ENCODE peak calls at places on chromosomes 4 and X, in eight cellular contexts. I is PC-9, T is pancreas, V is heart right ventricle, Q is cardiac muscle cell, S is fibroblast of lung, M is MM.1S, K is ascending aorta. R is an unnamed sample.

GRCh38 chrX:85203461-85203970 is 40.1 kb downstream of the SATL1 start:
- DNase-seq in T (peak; percentile 36), Q (no peak), V (no peak), M (no peak), S (no peak), I (no peak), K (no peak), R (no peak)

GRCh38 chrX:152989292-152989658 is 4.6 kb downstream of the PNMA5 start:
- DNase-seq in I (no peak), K (no peak), M (no peak), Q (peak; percentile 38), V (no peak), S (no peak), T (no peak), R (no peak)

GRCh38 chr4:140673729-140674128 is 82.5 kb downstream of the TBC1D9 start:
- DNase-seq in T (no peak), I (no peak), S (peak; percentile 50), M (no peak), V (no peak), Q (no peak), K (no peak), R (no peak)

GRCh38 chr4:98289375-98289774 is 28.2 kb downstream of the RAP1GDS1 start:
- DNase-seq in Q (peak; percentile 17), T (no peak), I (no peak), K (no peak), M (peak; percentile 40), S (peak; percentile 38), V (no peak), R (no peak)

GRCh38 chr4:43778187-43778915 is 670.3 kb downstream of the KCTD8 start:
- DNase-seq in S (no peak), Q (no peak), V (no peak), T (no peak), M (no peak), I (no peak), K (no peak), R (no peak)

GRCh38 chr4:61716437-61716836 is 516.3 kb downstream of the ADGRL3 start:
- DNase-seq in V (no peak), Q (no peak), K (no peak), T (no peak), S (no peak), M (no peak), I (no peak), R (no peak)

GRCh38 chrX:27966955-27967354 is 14.3 kb downstream of the DCAF8L1 start:
- DNase-seq in M (no peak), V (no peak), S (peak; percentile 87), K (no peak), T (no peak), I (no peak), Q (peak; percentile 77), R (peak; percentile 64)

GRCh38 chr4:128357286-128357685 is 69.7 kb upstream of the PGRMC2 start:
- DNase-seq in V (no peak), M (no peak), T (no peak), K (no peak), I (no peak), S (no peak), Q (no peak), R (no peak)

GRCh38 chrX:96704661-96705060 is 20.0 kb downstream of the DIAPH2 start:
- DNase-seq in I (no peak), K (no peak), Q (no peak), T (no peak), S (no peak), M (no peak), V (no peak), R (no peak)

GRCh38 chr4:100509386-100509785 is 8.4 kb downstream of the EMCN start:
- DNase-seq in T (no peak), M (no peak), V (no peak), Q (no peak), K (no peak), I (no peak), S (no peak), R (no peak)
- H3K27ac ChIP-seq in T (no peak overlapping the region), M (no peak overlapping the region), V (no peak overlapping the region), Q (no peak overlapping the region), K (no peak overlapping the region), I (no peak overlapping the region), S (no peak overlapping the region), R (no peak overlapping the region)

DNA sequence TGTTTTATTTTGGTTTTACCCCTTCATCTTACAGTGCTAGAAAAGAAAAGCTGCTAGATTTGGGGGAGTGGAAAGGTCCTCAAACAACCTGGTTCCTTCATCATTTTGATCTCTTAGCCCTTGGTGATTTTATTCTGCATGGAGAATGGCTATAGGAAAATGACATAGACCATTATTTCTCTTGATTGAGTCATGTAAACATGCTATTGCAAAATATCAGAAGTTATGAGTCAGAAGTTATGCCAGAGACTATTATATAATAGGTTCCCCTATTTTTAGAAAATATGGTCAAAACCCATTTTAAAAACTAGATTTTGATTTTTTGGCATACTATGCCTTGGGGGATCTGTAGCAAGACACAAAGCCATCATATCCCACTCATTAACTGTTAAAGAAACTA is 83.7 kb upstream of the FAM9C start:
- DNase-seq in T (no peak), I (no peak), S (peak; percentile 60), V (no peak), M (no peak), K (no peak), Q (peak; percentile 36), R (no peak)
- H3K4me1 ChIP-seq in T (peaks cover 8% of the 10 kb centered on the region), I (peaks cover 8% of the 10 kb centered on the region), S (no peaks in the 10 kb centered on the region), V (peaks cover 38% of the 10 kb centered on the region), M (peaks cover 23% of the 10 kb centered on the region), K (peaks cover 5% of the 10 kb centered on the region), Q (no peaks in the 10 kb centered on the region), R (no peaks in the 10 kb centered on the region)

DNA sequence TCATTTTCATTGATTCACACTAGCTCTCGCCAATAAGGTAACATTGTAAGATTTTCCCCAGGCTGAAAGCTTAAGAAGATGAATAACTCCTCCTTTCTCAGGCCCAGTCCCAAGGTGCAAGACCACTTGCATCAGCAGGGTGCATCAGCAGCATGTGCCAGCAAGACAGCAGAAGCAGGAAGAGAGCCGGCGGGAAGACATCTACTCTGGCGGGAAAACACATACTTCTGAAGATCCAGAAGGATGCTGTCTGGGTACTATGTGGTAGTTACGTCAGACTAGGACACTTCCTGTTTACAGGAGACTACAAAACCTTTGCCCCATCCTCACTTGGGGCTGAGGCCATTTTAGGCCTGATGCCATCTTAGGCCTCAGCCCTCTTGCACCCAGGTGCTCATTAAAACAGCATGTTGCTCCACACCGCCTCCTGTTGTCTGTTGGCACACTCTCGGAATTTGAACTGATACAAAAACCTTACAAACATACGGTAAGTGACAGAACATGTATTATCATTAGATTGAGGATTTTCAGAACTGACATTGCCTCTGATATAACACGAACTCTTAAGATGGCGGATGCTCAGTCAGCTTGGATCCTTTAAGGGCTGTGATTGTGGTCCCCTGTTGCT is 886.5 kb upstream of the EPHA5 start:
- DNase-seq in Q (no peak), S (no peak), V (no peak), K (no peak), T (no peak), M (no peak), I (no peak), R (no peak)
- TF ChIP-seq CTCF in Q (no peak), S (no peak), V (no peak), K (no peak), T (no peak), M (no peak), I (no peak), R (no peak)

DNA sequence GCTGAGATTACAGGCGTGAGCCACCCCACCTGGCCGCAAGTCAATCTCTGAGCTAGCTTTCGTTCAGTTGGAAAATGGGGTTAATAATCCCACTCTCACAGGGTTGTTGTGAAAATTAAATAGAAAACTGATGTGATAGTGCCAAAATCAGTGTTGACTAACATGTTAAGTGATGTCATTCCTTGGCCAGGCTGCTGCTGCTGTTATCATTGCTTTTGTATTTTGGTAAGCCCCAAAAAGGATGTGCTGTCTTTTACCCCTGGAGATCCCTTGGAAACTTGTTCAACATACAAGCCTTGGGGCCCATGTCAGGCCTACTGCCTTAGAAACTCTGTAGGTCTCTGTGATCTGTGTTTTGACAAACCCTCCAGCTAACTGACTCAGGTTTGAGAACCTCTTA is 106.3 kb downstream of the AFF1 start:
- DNase-seq in S (no peak), Q (peak; percentile 76), I (no peak), V (no peak), K (no peak), M (no peak), T (no peak), R (no peak)
- H3K27ac ChIP-seq in S (no peak overlapping the region), Q (no peak overlapping the region), I (no peak overlapping the region), V (no peak overlapping the region), K (peak overlapping the region; percentile 82), M (no peak overlapping the region), T (no peak overlapping the region), R (no peak overlapping the region)

DNA sequence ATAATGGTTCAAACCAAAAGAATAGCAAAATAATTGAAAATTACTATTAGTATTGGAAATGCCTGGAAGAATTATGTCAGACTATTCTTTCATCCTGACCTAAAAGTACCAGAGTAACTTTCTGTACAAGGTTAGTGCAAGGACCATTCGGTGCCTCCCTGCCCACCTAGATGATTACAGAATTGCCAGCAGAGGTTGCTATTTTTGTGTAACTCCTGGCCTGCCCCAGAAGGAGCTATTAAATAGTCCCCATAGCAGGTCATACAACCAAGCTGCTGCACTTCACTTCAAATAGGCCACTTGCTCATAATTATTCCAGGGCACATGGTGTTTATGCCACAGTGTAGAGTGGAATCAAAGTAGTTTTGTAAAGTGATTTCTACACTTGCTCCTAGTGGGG is 831.1 kb upstream of the PABPC4L start:
- DNase-seq in K (no peak), Q (no peak), T (no peak), V (no peak), M (no peak), I (no peak), S (no peak), R (no peak)
- H3K4me1 ChIP-seq in K (no peaks in the 10 kb centered on the region), Q (no peaks in the 10 kb centered on the region), T (no peaks in the 10 kb centered on the region), V (no peaks in the 10 kb centered on the region), M (no peaks in the 10 kb centered on the region), I (no peaks in the 10 kb centered on the region), S (no peaks in the 10 kb centered on the region), R (no peaks in the 10 kb centered on the region)

GRCh38 chr4:153120235-153120634 is 84.0 kb upstream of the TRIM2 start:
- DNase-seq in K (no peak), T (no peak), S (no peak), M (no peak), V (no peak), I (no peak), Q (no peak), R (no peak)

GRCh38 chr4:153116801-153117200 is 87.4 kb upstream of the TRIM2 start:
- DNase-seq in S (no peak), V (no peak), K (no peak), T (no peak), M (no peak), Q (no peak), I (no peak), R (no peak)

GRCh38 chr4:153117554-153117953 is 86.7 kb upstream of the TRIM2 start:
- DNase-seq in Q (no peak), M (no peak), V (no peak), K (no peak), S (no peak), T (no peak), I (no peak), R (no peak)

GRCh38 chr4:153122855-153123254 is 81.4 kb upstream of the TRIM2 start:
- DNase-seq in Q (no peak), T (no peak), V (no peak), S (no peak), M (no peak), K (no peak), I (no peak), R (no peak)

GRCh38 chr4:153119626-153120025 is 84.6 kb upstream of the TRIM2 start:
- DNase-seq in T (no peak), K (no peak), Q (no peak), M (no peak), V (no peak), S (no peak), I (no peak), R (no peak)
- TF ChIP-seq CTCF in T (no peak), K (no peak), Q (no peak), M (no peak), V (no peak), S (no peak), I (no peak), R (no peak)

GRCh38 chrX:40063555-40063954 is 34.2 kb downstream of the BCOR start:
- DNase-seq in V (no peak), T (no peak), S (no peak), M (no peak), K (no peak), I (no peak), Q (no peak), R (no peak)
- H3K27ac ChIP-seq in V (no peak overlapping the region), T (no peak overlapping the region), S (no peak overlapping the region), M (no peak overlapping the region), K (no peak overlapping the region), I (no peak overlapping the region), Q (no peak overlapping the region), R (no peak overlapping the region)

R was measured in colonic mucosa.